ENCODE peak calls at places on chromosome 3, in seven cellular contexts. H, W, S, E, M, Z and T are unnamed samples.
A peak's percentile ranks its signal among the peaks of the same experiment; 100 is the strongest.

GRCh38 chr3:101310580-101311375 is 9.6 kb downstream of the IMPG2 start:
- DNase-seq in H (peak; percentile 38), W (peak; percentile 7), S (no peak), E (no peak), M (no peak), Z (no peak), T (peak; percentile 70)

GRCh38 chr3:32733631-32734229 is 48.7 kb downstream of the CNOT10 start:
- DNase-seq in H (peak; percentile 70), W (peak; percentile 43), S (no peak), E (peak; percentile 47), M (no peak), Z (no peak), T (peak; percentile 42)

GRCh38 chr3:122890077-122890484 is 95.2 kb downstream of the SLC49A4 start:
- DNase-seq in H (peak; percentile 87), W (peak; percentile 18), S (no peak), E (peak; percentile 55), M (peak; percentile 64), Z (peak; percentile 70), T (peak; percentile 66)

GRCh38 chr3:133591271-133591742 is 17.8 kb downstream of the CDV3 start:
- DNase-seq in H (peak; percentile 46), W (peak; percentile 36), S (no peak), E (no peak), M (no peak), Z (no peak), T (peak; percentile 81)

GRCh38 chr3:23238156-23238555 is 35.0 kb downstream of the UBE2E2 start:
- DNase-seq in H (no peak), W (no peak), S (no peak), E (no peak), M (no peak), Z (no peak), T (no peak)

GRCh38 chr3:14925729-14926591 is 21.4 kb upstream of the NR2C2 start:
- DNase-seq in H (peak; percentile 88), W (peak; percentile 58), S (no peak), E (peak; percentile 80), M (no peak), Z (no peak), T (peak; percentile 59)

GRCh38 chr3:173501941-173502489 is 104.5 kb downstream of the NLGN1 start:
- DNase-seq in H (peak; percentile 5), W (peak; percentile 26), S (no peak), E (no peak), M (no peak), Z (no peak), T (peak; percentile 15)

GRCh38 chr3:23159929-23160328 is 43.2 kb upstream of the UBE2E2 start:
- DNase-seq in H (peak; percentile 69), W (peak; percentile 88), S (no peak), E (no peak), M (no peak), Z (no peak), T (peak; percentile 62)

GRCh38 chr3:156547637-156548036 is 7.3 kb downstream of the SSR3 start:
- DNase-seq in H (peak; percentile 88), W (peak; percentile 48), S (no peak), E (no peak), M (no peak), Z (no peak), T (peak; percentile 41)

GRCh38 chr3:34886443-34886842 is 752.9 kb upstream of the ARPP21 start:
- DNase-seq in H (no peak), W (no peak), S (no peak), E (no peak), M (no peak), Z (no peak), T (no peak)

GRCh38 chr3:52685285-52685704 is 418 bp downstream of the PBRM1 start:
- DNase-seq in H (no peak), W (peak; percentile 28), S (peak; percentile 91), E (peak; percentile 92), M (peak; percentile 53), Z (peak; percentile 82), T (no peak)

GRCh38 chr3:140408252-140408651 is 269.6 kb upstream of the TRIM42 start:
- DNase-seq in H (no peak), W (no peak), S (no peak), E (no peak), M (no peak), Z (no peak), T (no peak)

GRCh38 chr3:192422998-192423349 is 304.4 kb downstream of the FGF12 start:
- DNase-seq in H (no peak), W (no peak), S (no peak), E (peak; percentile 34), M (no peak), Z (no peak), T (no peak)

GRCh38 chr3:194129581-194130133 is 6.3 kb upstream of the HES1 start:
- DNase-seq in H (peak; percentile 57), W (no peak), S (no peak), E (peak; percentile 88), M (no peak), Z (peak; percentile 22), T (peak; percentile 76)

GRCh38 chr3:125055913-125056705 is at the start of gene HEG1:
- DNase-seq in H (peak; percentile 77), W (peak; percentile 72), S (peak; percentile 89), E (peak; percentile 91), M (peak; percentile 79), Z (peak; percentile 93), T (peak; percentile 91)

GRCh38 chr3:98567646-98568280 is 25.6 kb downstream of the CPOX start:
- DNase-seq in H (no peak), W (no peak), S (no peak), E (no peak), M (no peak), Z (no peak), T (no peak)

GRCh38 chr3:44669760-44670159 is 21.2 kb downstream of the ZNF35 start:
- DNase-seq in H (no peak), W (no peak), S (no peak), E (no peak), M (no peak), Z (no peak), T (no peak)

GRCh38 chr3:189273736-189274135 is 102.0 kb downstream of the TPRG1 start:
- DNase-seq in H (no peak), W (no peak), S (no peak), E (no peak), M (no peak), Z (no peak), T (no peak)

GRCh38 chr3:189270248-189270832 is 98.6 kb downstream of the TPRG1 start:
- DNase-seq in H (peak; percentile 89), W (peak; percentile 81), S (peak; percentile 87), E (peak; percentile 74), M (peak; percentile 41), Z (peak; percentile 19), T (peak; percentile 89)

GRCh38 chr3:189275852-189276251 is 104.1 kb downstream of the TPRG1 start:
- DNase-seq in H (no peak), W (no peak), S (no peak), E (no peak), M (no peak), Z (no peak), T (no peak)

GRCh38 chr3:189275182-189275581 is 103.4 kb downstream of the TPRG1 start:
- DNase-seq in H (no peak), W (no peak), S (no peak), E (no peak), M (no peak), Z (no peak), T (no peak)

DNA sequence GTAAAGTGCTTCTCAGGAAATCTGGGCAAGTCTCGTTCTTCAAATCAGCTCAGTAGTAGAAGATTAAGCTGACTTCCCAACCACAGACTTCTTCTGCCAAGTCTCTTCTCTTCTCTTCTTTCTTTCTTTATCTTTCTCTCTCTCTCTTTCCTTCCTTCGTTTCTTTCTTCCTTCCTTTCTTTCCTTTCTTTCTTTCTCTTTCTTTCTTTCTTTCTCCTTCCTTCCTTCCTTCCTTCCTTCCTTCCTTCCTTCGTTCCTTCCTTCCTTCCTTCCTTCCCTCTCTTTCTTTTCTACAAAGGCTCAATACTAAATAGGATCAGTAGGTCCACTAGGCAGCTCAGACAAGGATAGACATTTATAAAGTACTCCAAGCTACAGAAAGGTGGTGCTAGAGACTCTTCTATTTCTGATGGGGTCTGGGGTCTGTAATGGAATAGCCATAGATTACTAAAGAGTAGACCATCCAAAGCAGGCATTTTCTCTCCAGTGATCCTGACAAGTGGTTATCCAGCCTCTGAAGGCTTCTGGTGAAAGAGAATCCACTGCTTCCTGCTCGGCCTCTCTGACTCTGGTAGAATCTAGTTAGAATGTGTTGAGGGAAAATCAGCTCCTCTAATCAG is 100.8 kb downstream of the TPRG1 start:
- DNase-seq in H (peak; percentile 34), W (no peak), S (no peak), E (peak; percentile 60), M (no peak), Z (no peak), T (no peak)
- TF ChIP-seq CTCF in H (peak; percentile 57), W (peak; percentile 34), S (peak; percentile 55), E (peak; percentile 72), M (no peak), Z (no peak), T (peak; percentile 24)

GRCh38 chr3:141644931-141645330 is 93.2 kb upstream of the RNF7 start:
- DNase-seq in H (peak; percentile 81), W (peak; percentile 53), S (no peak), E (peak; percentile 65), M (peak; percentile 71), Z (peak; percentile 80), T (peak; percentile 79)
- TF ChIP-seq CTCF in H (peak; percentile 85), W (peak; percentile 86), S (peak; percentile 48), E (peak; percentile 67), M (no peak), Z (peak; percentile 74), T (peak; percentile 73)

GRCh38 chr3:24607281-24607680 is 112.6 kb upstream of the THRB start:
- DNase-seq in H (no peak), W (no peak), S (no peak), E (no peak), M (no peak), Z (no peak), T (no peak)
- TF ChIP-seq CTCF in H (no peak), W (no peak), S (no peak), E (no peak), M (no peak), Z (no peak), T (no peak)

GRCh38 chr3:48664313-48664644 is 1.6 kb upstream of the CELSR3 start:
- DNase-seq in H (no peak), W (no peak), S (no peak), E (no peak), M (no peak), Z (no peak), T (no peak)
- TF ChIP-seq CTCF in H (no peak), W (peak; percentile 41), S (peak; percentile 25), E (no peak), M (no peak), Z (peak; percentile 13), T (no peak)